ENCODE peak calls at places on chromosomes 7 and 10, in seven cellular contexts. One of them, this sample, is unnamed.

GRCh38 chr10:74738985-74739567 is 87.3 kb upstream of the KAT6B start:
- DNase-seq in Jurkat, Clone E6-1: peak
- DNase-seq in chondrocyte: no peak
- DNase-seq in Caki2: no peak
- DNase-seq in heart right ventricle: no peak
- DNase-seq in H54: no peak
- DNase-seq in fibroblast of the aortic adventitia: peak
- DNase-seq in this sample: no peak

GRCh38 chr7:52091101-52091500 is 774.5 kb upstream of the COBL start:
- DNase-seq in Caki2: no peak
- DNase-seq in heart right ventricle: no peak
- DNase-seq in chondrocyte: no peak
- DNase-seq in Jurkat, Clone E6-1: no peak
- DNase-seq in fibroblast of the aortic adventitia: no peak
- DNase-seq in H54: no peak
- DNase-seq in this sample: no peak

GRCh38 chr7:116122972-116123595 is 87.3 kb upstream of the TES start:
- DNase-seq in Caki2: peak
- DNase-seq in fibroblast of the aortic adventitia: peak
- DNase-seq in chondrocyte: no peak
- DNase-seq in Jurkat, Clone E6-1: peak
- DNase-seq in heart right ventricle: no peak
- DNase-seq in H54: peak
- DNase-seq in this sample: peak

GRCh38 chr10:7956508-7956907 is 98.0 kb upstream of the GATA3 start:
- DNase-seq in H54: no peak
- DNase-seq in Jurkat, Clone E6-1: peak
- DNase-seq in heart right ventricle: no peak
- DNase-seq in Caki2: peak
- DNase-seq in fibroblast of the aortic adventitia: peak
- DNase-seq in chondrocyte: no peak
- DNase-seq in this sample: no peak

GRCh38 chr10:104325436-104326430 is 12.5 kb downstream of the ITPRIP start:
- DNase-seq in H54: no peak
- DNase-seq in Caki2: no peak
- DNase-seq in fibroblast of the aortic adventitia: no peak
- DNase-seq in Jurkat, Clone E6-1: no peak
- DNase-seq in heart right ventricle: no peak
- DNase-seq in chondrocyte: no peak
- DNase-seq in this sample: no peak

GRCh38 chr10:61836888-61837747 is 64.4 kb upstream of the ARID5B start:
- DNase-seq in H54: peak
- DNase-seq in Caki2: peak
- DNase-seq in heart right ventricle: no peak
- DNase-seq in chondrocyte: no peak
- DNase-seq in fibroblast of the aortic adventitia: peak
- DNase-seq in Jurkat, Clone E6-1: no peak
- DNase-seq in this sample: no peak

GRCh38 chr10:14674376-14675050 is 100.2 kb downstream of the FAM107B start:
- DNase-seq in H54: no peak
- DNase-seq in chondrocyte: no peak
- DNase-seq in Jurkat, Clone E6-1: no peak
- DNase-seq in fibroblast of the aortic adventitia: no peak
- DNase-seq in heart right ventricle: no peak
- DNase-seq in Caki2: peak
- DNase-seq in this sample: no peak

GRCh38 chr7:38330861-38331709 is 57.6 kb upstream of the TARP start:
- DNase-seq in heart right ventricle: no peak
- DNase-seq in Jurkat, Clone E6-1: no peak
- DNase-seq in H54: no peak
- DNase-seq in fibroblast of the aortic adventitia: no peak
- DNase-seq in chondrocyte: no peak
- DNase-seq in Caki2: no peak
- DNase-seq in this sample: no peak

GRCh38 chr10:97687785-97688781 is 1.0 kb upstream of the AVPI1 start:
- DNase-seq in fibroblast of the aortic adventitia: peak
- DNase-seq in heart right ventricle: no peak
- DNase-seq in chondrocyte: no peak
- DNase-seq in Jurkat, Clone E6-1: no peak
- DNase-seq in Caki2: peak
- DNase-seq in H54: no peak
- DNase-seq in this sample: no peak

GRCh38 chr7:157723205-157723604 is 386.4 kb downstream of the DNAJB6 start:
- DNase-seq in Jurkat, Clone E6-1: no peak
- DNase-seq in heart right ventricle: no peak
- DNase-seq in chondrocyte: no peak
- DNase-seq in H54: no peak
- DNase-seq in Caki2: no peak
- DNase-seq in fibroblast of the aortic adventitia: no peak
- DNase-seq in this sample: no peak